ENCODE peak calls at places on chromosomes 16 and 17, in ten cellular contexts. W is stimulated activated CD8-positive, alpha-beta memory T cell treated with anti-CD3 and anti-CD28 coated beads, Interleukin-12 subunit alpha, Interleukin-12 subunit beta, amount 100 ng/mL, for 1 hour; Y is type B pancreatic cell; J is NCI-H460; N is mucosa of descending colon; I is Peyer's patch; H is H1; X is Kasumi-1; B is progenitor cell of endocrine pancreas; E is naive thymus-derived CD8-positive, alpha-beta T cell. C is an unnamed sample.

GRCh38 chr17:5780476-5780875 is 196.2 kb upstream of the NLRP1 start:
- DNase-seq in W (no peak), Y (no peak), J (no peak), N (no peak), I (no peak), H (no peak), X (no peak), B (no peak), E (no peak), C (peak; percentile 75)

GRCh38 chr16:68744744-68745280 is 7.7 kb downstream of the CDH1 start:
- DNase-seq in W (no peak), Y (no peak), J (peak; percentile 36), N (peak; percentile 63), I (peak; percentile 60), H (peak; percentile 63), X (no peak), B (peak; percentile 71), E (no peak), C (no peak)

GRCh38 chr17:36608794-36609497 is 7.6 kb downstream of the MRM1 start:
- DNase-seq in W (no peak), Y (no peak), J (peak; percentile 57), N (peak; percentile 56), I (peak; percentile 64), H (peak; percentile 70), X (peak; percentile 28), B (peak; percentile 40), E (no peak), C (peak; percentile 76)

GRCh38 chr16:58507195-58507962 is 7.4 kb downstream of the NDRG4 start:
- DNase-seq in W (no peak), Y (no peak), J (no peak), N (no peak), I (no peak), H (no peak), X (peak; percentile 82), B (no peak), E (no peak), C (no peak)

GRCh38 chr17:45127583-45128300 is 4.6 kb downstream of the PLCD3 start:
- DNase-seq in W (no peak), Y (no peak), J (peak; percentile 49), N (peak; percentile 90), I (peak; percentile 84), H (no peak), X (no peak), B (no peak), E (no peak), C (peak; percentile 76)

GRCh38 chr16:27526169-27526568 is 23.5 kb downstream of the GTF3C1 start:
- DNase-seq in W (no peak), Y (no peak), J (no peak), N (no peak), I (no peak), H (no peak), X (no peak), B (no peak), E (no peak), C (no peak)

GRCh38 chr17:34235389-34236028 is 19.6 kb upstream of the CCL2 start:
- DNase-seq in W (no peak), Y (no peak), J (no peak), N (no peak), I (no peak), H (no peak), X (no peak), B (no peak), E (no peak), C (no peak)

GRCh38 chr16:2926660-2927646 is 15.2 kb downstream of the FLYWCH1 start:
- DNase-seq in W (peak; percentile 74), Y (peak; percentile 85), J (peak; percentile 90), N (peak; percentile 88), I (peak; percentile 85), H (peak; percentile 93), X (peak; percentile 51), B (peak; percentile 66), E (peak; percentile 86), C (peak; percentile 92)

GRCh38 chr16:2533912-2534311 is 2.7 kb upstream of the CEMP1 start:
- DNase-seq in W (no peak), Y (no peak), J (no peak), N (peak; percentile 44), I (peak; percentile 41), H (no peak), X (no peak), B (no peak), E (no peak), C (no peak)

GRCh38 chr16:85369741-85370528 is 243.2 kb upstream of the GSE1 start:
- DNase-seq in W (peak; percentile 12), Y (no peak), J (peak; percentile 21), N (peak; percentile 78), I (peak; percentile 80), H (peak; percentile 97), X (no peak), B (peak; percentile 65), E (peak; percentile 46), C (peak; percentile 53)

GRCh38 chr17:75181608-75182318 is 996 bp downstream of the SUMO2 start:
- DNase-seq in W (peak; percentile 13), Y (no peak), J (no peak), N (no peak), I (no peak), H (no peak), X (peak; percentile 29), B (no peak), E (peak; percentile 50), C (no peak)

GRCh38 chr17:17344507-17345293 is 41.5 kb downstream of the NT5M start:
- DNase-seq in W (no peak), Y (no peak), J (no peak), N (no peak), I (peak; percentile 23), H (peak; percentile 33), X (no peak), B (no peak), E (no peak), C (no peak)

GRCh38 chr16:69073181-69073669 is 32.2 kb upstream of the HAS3 start:
- DNase-seq in W (no peak), Y (no peak), J (peak; percentile 18), N (no peak), I (peak; percentile 47), H (no peak), X (no peak), B (no peak), E (no peak), C (peak; percentile 96)

GRCh38 chr17:45692661-45693060 is 91.5 kb upstream of the CRHR1 start:
- DNase-seq in W (no peak), Y (no peak), J (no peak), N (no peak), I (no peak), H (no peak), X (no peak), B (no peak), E (no peak), C (no peak)

GRCh38 chr16:73071131-73071940 is 23.4 kb upstream of the ZFHX3 start:
- DNase-seq in W (no peak), Y (no peak), J (no peak), N (peak; percentile 71), I (peak; percentile 62), H (peak; percentile 70), X (no peak), B (peak; percentile 30), E (no peak), C (peak; percentile 16)

GRCh38 chr17:80463784-80464400 is 12.5 kb downstream of the NPTX1 start:
- DNase-seq in W (no peak), Y (no peak), J (no peak), N (no peak), I (no peak), H (no peak), X (no peak), B (no peak), E (no peak), C (no peak)

GRCh38 chr17:40707720-40708119 is 4.2 kb upstream of the KRT24 start:
- DNase-seq in W (no peak), Y (no peak), J (no peak), N (no peak), I (no peak), H (no peak), X (no peak), B (no peak), E (no peak), C (no peak)